ENCODE peak calls at places on chromosomes 11 and 22, in five cellular contexts. T is endothelial cell of umbilical vein, Z is endodermal cell, P is fibroblast of lung, K is colonic mucosa. I is an unnamed sample.

GRCh38 chr22:49587421-49587820 is 240.3 kb downstream of the BRD1 start:
- DNase-seq in K (no peak), Z (no peak), P (no peak), T (no peak), I (no peak)

GRCh38 chr11:57566564-57567209 is 785 bp downstream of the UBE2L6 start:
- DNase-seq in K (no peak), P (no peak), T (peak; percentile 6), Z (no peak), I (no peak)

GRCh38 chr11:26584818-26585217 is 12.8 kb upstream of the MUC15 start:
- DNase-seq in Z (no peak), P (no peak), T (no peak), K (no peak), I (no peak)

GRCh38 chr11:45030778-45031177 is 80.1 kb upstream of the TP53I11 start:
- DNase-seq in Z (no peak), P (no peak), T (no peak), K (no peak), I (no peak)

GRCh38 chr22:32018056-32018455 is 25.0 kb upstream of the SLC5A1 start:
- DNase-seq in P (peak; percentile 86), Z (no peak), K (no peak), T (no peak), I (no peak)

GRCh38 chr11:43366597-43367121 is 7.9 kb downstream of the TTC17 start:
- DNase-seq in T (no peak), P (peak; percentile 49), K (no peak), Z (no peak), I (peak; percentile 29)

GRCh38 chr11:9219115-9219514 is 46.0 kb downstream of the DENND5A start:
- DNase-seq in P (peak; percentile 79), T (peak; percentile 36), K (no peak), Z (peak; percentile 1), I (peak; percentile 84)

GRCh38 chr22:49972163-49973017 is 11.8 kb downstream of the PIM3 start:
- DNase-seq in P (no peak), Z (peak; percentile 49), K (peak; percentile 29), T (no peak), I (no peak)

GRCh38 chr11:109956124-109956793 is 136.9 kb upstream of the ZC3H12C start:
- DNase-seq in T (no peak), K (no peak), Z (no peak), P (no peak), I (no peak)

GRCh38 chr11:18144243-18144642 is 11.9 kb downstream of the MRGPRX3 start:
- DNase-seq in Z (no peak), K (no peak), P (peak; percentile 10), T (no peak), I (no peak)

GRCh38 chr11:115134886-115135285 is 369.3 kb downstream of the CADM1 start:
- DNase-seq in Z (no peak), P (no peak), K (no peak), T (no peak), I (no peak)

GRCh38 chr11:92838655-92839334 is 130.7 kb upstream of the MTNR1B start:
- DNase-seq in T (no peak), K (no peak), Z (peak; percentile 78), P (peak; percentile 27), I (no peak)

GRCh38 chr11:2209370-2209801 is 37.8 kb upstream of the TH start:
- DNase-seq in K (peak; percentile 18), T (no peak), Z (no peak), P (no peak), I (no peak)

GRCh38 chr22:30485362-30485988 is 13.7 kb upstream of the SEC14L3 start:
- DNase-seq in P (peak; percentile 18), T (peak; percentile 59), K (peak; percentile 68), Z (peak; percentile 91), I (peak; percentile 67)

GRCh38 chr11:64224151-64224890 is 1.7 kb downstream of the TRPT1 start:
- DNase-seq in Z (peak; percentile 45), P (peak; percentile 37), T (no peak), K (no peak), I (no peak)

GRCh38 chr11:19905280-19905853 is 192.7 kb downstream of the NAV2 start:
- DNase-seq in Z (no peak), P (peak; percentile 63), T (peak; percentile 63), K (no peak), I (peak; percentile 84)

GRCh38 chr11:96200243-96200642 is 142.8 kb downstream of the MAML2 start:
- DNase-seq in P (peak; percentile 88), K (no peak), T (peak; percentile 11), Z (no peak), I (peak; percentile 94)

GRCh38 chr11:34050536-34050935 is 995 bp upstream of the CAPRIN1 start:
- DNase-seq in Z (no peak), K (no peak), P (no peak), T (no peak), I (peak; percentile 80)

GRCh38 chr22:18024276-18024939 is at the start of gene MICAL3:
- DNase-seq in Z (peak; percentile 76), K (peak; percentile 68), T (peak; percentile 64), P (peak; percentile 72), I (peak; percentile 91)

GRCh38 chr11:7657306-7658025 is 15.8 kb downstream of the CYB5R2 start:
- DNase-seq in P (peak; percentile 10), K (peak; percentile 69), T (peak; percentile 75), Z (peak; percentile 82), I (peak; percentile 85)

GRCh38 chr22:50581950-50582561 is 593 bp downstream of the CHKB start:
- DNase-seq in P (peak; percentile 13), K (no peak), Z (no peak), T (no peak), I (peak; percentile 29)

GRCh38 chr11:67648140-67648795 is 2.3 kb downstream of the ACY3 start:
- DNase-seq in K (no peak), T (no peak), Z (peak; percentile 90), P (no peak), I (no peak)

GRCh38 chr11:126061707-126062678 is 673 bp downstream of the CDON start:
- DNase-seq in P (peak; percentile 27), K (peak; percentile 35), T (peak; percentile 36), Z (peak; percentile 84), I (peak; percentile 61)

GRCh38 chr11:636511-637332 is at the start of gene DRD4:
- DNase-seq in T (no peak), P (no peak), Z (peak; percentile 80), K (no peak), I (peak; percentile 59)

GRCh38 chr22:24271406-24271760 is 752 bp downstream of the SPECC1L start:
- DNase-seq in P (peak; percentile 38), T (no peak), K (no peak), Z (no peak), I (peak; percentile 68)

GRCh38 chr11:75505966-75506692 is 19.6 kb downstream of the GDPD5 start:
- DNase-seq in Z (no peak), P (no peak), K (no peak), T (no peak), I (no peak)

GRCh38 chr22:46561435-46561905 is 24.1 kb upstream of the CELSR1 start:
- DNase-seq in P (peak; percentile 14), Z (peak; percentile 91), K (no peak), T (no peak), I (no peak)

GRCh38 chr11:125886997-125887372 is 483 bp upstream of the HYLS1 start:
- DNase-seq in T (no peak), P (peak; percentile 10), Z (peak; percentile 73), K (peak; percentile 50), I (no peak)

GRCh38 chr22:38543822-38544221 is 26.2 kb downstream of the DMC1 start:
- DNase-seq in T (no peak), P (no peak), Z (no peak), K (no peak), I (no peak)

GRCh38 chr22:38554281-38554680 is 15.7 kb downstream of the DMC1 start:
- DNase-seq in P (peak; percentile 49), K (no peak), T (no peak), Z (no peak), I (peak; percentile 85)

GRCh38 chr22:38549106-38549884 is 20.7 kb downstream of the DMC1 start:
- DNase-seq in Z (no peak), P (no peak), T (no peak), K (no peak), I (peak; percentile 14)
- H3K9ac ChIP-seq in Z (no peak overlapping the region), P (no peak overlapping the region), T (no peak overlapping the region), K (no peak overlapping the region), I (peak overlapping the region; percentile 11)

GRCh38 chr22:16922076-16922475 is 85.9 kb downstream of the GAB4 start:
- DNase-seq in P (no peak), Z (no peak), T (no peak), K (no peak), I (no peak)

GRCh38 chr22:16925407-16925966 is 82.5 kb downstream of the GAB4 start:
- DNase-seq in K (no peak), P (no peak), Z (no peak), T (no peak), I (no peak)
- H3K27me3 ChIP-seq in K (no peaks in the 10 kb centered on the region), P (no peaks in the 10 kb centered on the region), Z (no peaks in the 10 kb centered on the region), T (no peaks in the 10 kb centered on the region), I (peaks cover 91% of the 10 kb centered on the region)

GRCh38 chr22:28143206-28143605 is 224.2 kb upstream of the PITPNB start:
- DNase-seq in T (no peak), Z (no peak), K (no peak), P (peak; percentile 49), I (peak; percentile 30)

GRCh38 chr22:28139993-28140392 is 220.9 kb upstream of the PITPNB start:
- DNase-seq in P (peak; percentile 97), K (no peak), Z (no peak), T (peak; percentile 57), I (peak; percentile 81)

GRCh38 chr22:28142361-28142801 is 223.3 kb upstream of the PITPNB start:
- DNase-seq in T (peak; percentile 25), Z (no peak), P (peak; percentile 96), K (no peak), I (peak; percentile 96)

GRCh38 chr22:28143961-28144745 is 225.1 kb upstream of the PITPNB start:
- DNase-seq in T (no peak), K (no peak), Z (no peak), P (no peak), I (peak; percentile 41)

GRCh38 chr22:28141614-28142013 is 222.6 kb upstream of the PITPNB start:
- DNase-seq in T (no peak), Z (no peak), P (peak; percentile 92), K (no peak), I (peak; percentile 68)
- H3K9ac ChIP-seq in T (no peak overlapping the region), Z (no peak overlapping the region), P (no peak overlapping the region), K (no peak overlapping the region), I (peak overlapping the region; percentile 88)

GRCh38 chr11:69814902-69815301 is 4.3 kb downstream of the FGF3 start:
- DNase-seq in P (no peak), T (no peak), K (no peak), Z (no peak), I (no peak)
- H3K27me3 ChIP-seq in P (peaks cover 31% of the 10 kb centered on the region), T (peaks cover 29% of the 10 kb centered on the region), K (peaks cover 42% of the 10 kb centered on the region), Z (peaks cover 67% of the 10 kb centered on the region), I (peaks cover 54% of the 10 kb centered on the region)